ENCODE peak calls at places on chromosomes 2 and 18, in eight cellular contexts. F is breast epithelium, J is heart left ventricle, Z is body of pancreas, O is esophagus squamous epithelium, V is endothelial cell of umbilical vein, M is uterus, S is tibial nerve. P is an unnamed sample.

GRCh38 chr2:134550566-134551164 is 168.1 kb downstream of the TMEM163 start:
- DNase-seq in M (no peak), S (no peak), O (no peak), V (no peak), F (no peak), J (no peak), Z (no peak), P (no peak)

GRCh38 chr2:241762933-241763369 is 13.7 kb upstream of the GAL3ST2 start:
- DNase-seq in J (no peak), V (no peak), S (no peak), M (no peak), Z (no peak), O (no peak), F (no peak), P (no peak)

GRCh38 chr2:112465373-112465772 is 16.6 kb upstream of the TTL start:
- DNase-seq in S (no peak), Z (no peak), M (no peak), O (no peak), J (no peak), F (no peak), V (peak; percentile 26), P (no peak)

GRCh38 chr2:27009716-27010115 is 23.0 kb upstream of the TMEM214 start:
- DNase-seq in M (no peak), O (no peak), V (no peak), S (no peak), Z (no peak), F (no peak), J (no peak), P (no peak)

GRCh38 chr2:135663148-135663700 is 78.4 kb upstream of the UBXN4 start:
- DNase-seq in O (no peak), F (no peak), Z (no peak), M (no peak), J (no peak), V (no peak), S (no peak), P (no peak)

GRCh38 chr2:43228341-43228751 is 1.9 kb upstream of the ZFP36L2 start:
- DNase-seq in V (no peak), F (no peak), S (no peak), M (no peak), O (no peak), J (no peak), Z (peak; percentile 47), P (no peak)

GRCh38 chr2:200419325-200419724 is 90.5 kb downstream of the KCTD18 start:
- DNase-seq in J (no peak), Z (no peak), M (no peak), O (no peak), V (peak; percentile 47), S (no peak), F (no peak), P (no peak)

GRCh38 chr2:240584486-240585031 is 2.0 kb upstream of the CAPN10 start:
- DNase-seq in O (no peak), M (no peak), F (no peak), Z (no peak), S (no peak), J (no peak), V (no peak), P (no peak)

GRCh38 chr18:25921677-25922421 is 168.6 kb downstream of the SS18 start:
- DNase-seq in J (no peak), O (no peak), V (peak; percentile 35), M (no peak), Z (peak; percentile 58), S (no peak), F (no peak), P (no peak)

GRCh38 chr2:9813312-9814128 is 29.8 kb upstream of the TAF1B start:
- DNase-seq in Z (peak; percentile 83), M (peak; percentile 61), S (peak; percentile 67), V (peak; percentile 61), O (no peak), F (no peak), J (peak; percentile 58), P (no peak)

GRCh38 chr2:158570869-158571268 is 114.1 kb downstream of the PKP4 start:
- DNase-seq in J (no peak), Z (no peak), S (no peak), V (no peak), F (no peak), M (no peak), O (no peak), P (no peak)

GRCh38 chr2:222944552-222944951 is 83.7 kb downstream of the ACSL3 start:
- DNase-seq in V (no peak), S (no peak), Z (no peak), O (no peak), J (no peak), F (no peak), M (no peak), P (no peak)

GRCh38 chr2:158935617-158936016 is 32.8 kb upstream of the TANC1 start:
- DNase-seq in O (no peak), Z (no peak), M (no peak), V (no peak), F (no peak), J (no peak), S (no peak), P (peak; percentile 17)

GRCh38 chr2:136116111-136116812 is 1.7 kb downstream of the CXCR4 start:
- DNase-seq in V (no peak), M (no peak), J (peak; percentile 54), O (peak; percentile 34), Z (peak; percentile 18), F (no peak), S (peak; percentile 61), P (no peak)

GRCh38 chr2:222448806-222449205 is 24.5 kb downstream of the SGPP2 start:
- DNase-seq in J (peak; percentile 37), O (no peak), Z (peak; percentile 18), F (no peak), V (no peak), S (no peak), M (peak; percentile 72), P (no peak)

GRCh38 chr18:79953921-79954651 is 2.6 kb upstream of the SLC66A2 start:
- DNase-seq in O (no peak), J (no peak), V (no peak), S (no peak), M (no peak), F (peak; percentile 29), Z (no peak), P (no peak)

GRCh38 chr2:31384351-31384750 is 30.2 kb downstream of the XDH start:
- DNase-seq in V (no peak), F (peak; percentile 81), J (peak; percentile 15), O (no peak), M (no peak), Z (no peak), S (no peak), P (no peak)

GRCh38 chr2:225891013-225891412 is 491.5 kb downstream of the NYAP2 start:
- DNase-seq in Z (no peak), V (no peak), S (no peak), F (no peak), M (no peak), O (no peak), J (no peak), P (no peak)

GRCh38 chr2:105797298-105797819 is 52.6 kb downstream of the NCK2 start:
- DNase-seq in M (peak; percentile 60), J (no peak), F (peak; percentile 30), S (peak; percentile 31), V (no peak), Z (no peak), O (no peak), P (no peak)
- TF ChIP-seq POLR2A in M (no peak), J (no peak), F (no peak), S (no peak), V (no peak), Z (no peak), O (peak; percentile 15), P (no peak)

GRCh38 chr2:101597347-101597944 is 100.1 kb upstream of the MAP4K4 start:
- DNase-seq in S (no peak), F (no peak), O (no peak), Z (no peak), J (peak; percentile 61), V (no peak), M (no peak), P (no peak)
- H3K27ac ChIP-seq in S (no peak overlapping the region), F (no peak overlapping the region), O (no peak overlapping the region), Z (no peak overlapping the region), J (peak overlapping the region; percentile 39), V (no peak overlapping the region), M (no peak overlapping the region), P (no peak overlapping the region)

DNA sequence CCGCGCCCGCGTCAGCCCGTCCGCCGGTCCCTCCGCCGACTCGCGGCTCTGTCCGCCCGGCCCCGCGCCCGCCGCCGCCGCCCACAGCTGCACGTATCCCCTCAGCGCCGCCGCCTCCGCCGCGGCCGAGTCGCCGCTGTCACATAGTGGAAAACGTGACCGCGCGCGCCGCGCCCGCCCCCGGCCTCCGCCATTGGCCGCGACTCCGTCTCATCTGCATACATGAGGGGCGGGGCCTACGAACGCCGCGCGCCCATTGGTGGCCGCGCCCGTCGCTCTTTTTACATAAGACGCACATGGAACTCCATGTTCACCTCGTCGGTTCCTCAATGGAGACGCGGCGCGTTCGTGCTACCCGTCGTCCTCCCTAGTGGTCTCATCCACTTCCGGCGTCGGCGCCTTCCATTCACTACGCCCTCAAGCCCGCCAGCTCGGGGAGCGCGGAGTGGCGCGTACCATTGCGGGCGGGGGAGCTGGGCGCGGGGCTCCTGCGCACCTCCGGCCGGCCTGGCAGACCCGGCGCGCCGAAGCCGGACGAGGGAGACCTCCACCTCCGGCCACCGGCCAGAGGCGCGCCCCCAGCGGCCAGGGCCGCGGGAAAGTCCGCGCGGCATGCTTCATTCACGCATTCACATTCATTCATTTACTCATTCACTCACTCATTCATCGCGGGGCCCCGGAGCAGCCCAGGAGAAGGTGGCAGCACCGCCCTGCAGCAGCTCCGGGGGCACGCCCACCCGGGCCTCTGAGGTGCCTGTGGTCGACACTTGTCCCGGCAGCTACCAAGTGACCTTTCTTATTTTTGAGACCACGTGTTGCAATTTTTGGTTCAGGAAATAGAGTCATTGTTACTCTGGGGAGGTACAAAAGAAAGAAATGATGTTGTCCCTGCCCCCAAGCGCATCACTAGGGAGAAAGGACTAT is 502 bp upstream of the PER2 start:
- DNase-seq in V (peak; percentile 99), M (peak; percentile 99), O (peak; percentile 93), F (peak; percentile 99), S (peak; percentile 100), J (peak; percentile 96), Z (peak; percentile 100), P (peak; percentile 100)
- TF ChIP-seq CTCF in V (peak; percentile 33), M (peak; percentile 54), O (no peak), F (no peak), S (peak; percentile 70), J (no peak), Z (peak; percentile 42), P (peak; percentile 15)

DNA sequence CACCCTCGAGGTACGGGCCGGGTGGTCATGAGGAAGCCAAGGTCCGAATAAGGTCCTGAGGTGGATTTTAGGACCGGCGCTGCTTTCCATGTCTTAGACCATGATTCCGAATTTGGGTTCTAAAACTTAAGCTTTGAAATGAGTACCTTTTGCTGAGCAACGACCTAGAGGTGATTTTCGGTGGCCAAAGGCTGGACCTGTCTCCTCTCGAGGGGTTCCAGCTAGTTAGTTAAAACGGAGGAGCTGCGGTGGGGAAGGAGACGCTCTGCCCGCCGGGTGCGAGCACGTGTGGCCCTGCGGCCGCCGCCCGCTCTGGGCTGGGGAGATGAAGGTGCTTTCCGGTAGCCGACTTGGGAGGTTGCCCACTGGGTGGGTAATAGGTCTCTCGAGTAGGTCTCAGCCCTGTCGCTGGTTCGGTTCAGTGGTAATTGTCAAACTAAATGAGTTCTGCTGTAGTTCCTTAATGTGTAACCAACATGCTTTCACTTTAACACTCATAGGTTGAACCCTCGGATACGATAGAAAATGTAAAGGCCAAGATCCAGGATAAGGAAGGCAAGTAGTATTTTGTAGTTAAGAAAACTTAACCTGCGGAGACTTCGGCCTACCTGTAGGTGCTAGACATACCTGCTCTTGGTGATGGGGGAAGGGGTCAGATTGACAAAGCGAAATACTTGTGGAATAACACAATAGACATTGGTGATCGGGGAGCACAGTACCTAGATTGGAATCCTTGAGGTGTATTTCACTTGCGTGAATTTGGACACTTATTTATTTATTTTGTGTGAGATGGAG is 572 bp downstream of the RPS27A start:
- DNase-seq in J (peak; percentile 27), O (no peak), V (peak; percentile 40), Z (peak; percentile 66), F (peak; percentile 31), M (peak; percentile 48), S (no peak), P (no peak)
- TF ChIP-seq POLR2A in J (no peak), O (no peak), V (no peak), Z (no peak), F (no peak), M (no peak), S (no peak), P (no peak)

P was measured in esophagus muscularis mucosa.